ENCODE peak calls at places on chromosomes 2 and 18, in seven cellular contexts. J, U, B, E, N, Y and K are unnamed samples.

GRCh38 chr2:133342283-133342895 is 225.9 kb downstream of the NCKAP5 start:
- DNase-seq in E (no peak), Y (no peak), J (no peak), U (no peak), N (no peak), B (no peak), K (no peak)

GRCh38 chr2:68721482-68722071 is 13.0 kb upstream of the ARHGAP25 start:
- DNase-seq in U (no peak), B (peak; percentile 60), Y (no peak), N (no peak), E (peak; percentile 32), J (peak; percentile 61), K (peak; percentile 42)

GRCh38 chr18:48711651-48712486 is 173.0 kb downstream of the CTIF start:
- DNase-seq in N (no peak), Y (peak; percentile 33), B (peak; percentile 27), E (peak; percentile 12), U (no peak), J (peak; percentile 39), K (no peak)

GRCh38 chr2:64259301-64259700 is 115.1 kb upstream of the PELI1 start:
- DNase-seq in E (no peak), Y (no peak), U (no peak), N (no peak), J (no peak), B (no peak), K (no peak)

GRCh38 chr2:157685572-157685971 is 56.9 kb upstream of the ACVR1C start:
- DNase-seq in B (no peak), U (no peak), E (no peak), J (no peak), Y (no peak), N (no peak), K (no peak)

GRCh38 chr2:219385958-219386520 is 1.7 kb downstream of the DNPEP start:
- DNase-seq in N (no peak), J (no peak), U (no peak), Y (no peak), B (no peak), E (no peak), K (no peak)

GRCh38 chr2:38711558-38711957 is 39.6 kb downstream of the SRSF7 start:
- DNase-seq in Y (no peak), N (no peak), J (no peak), B (no peak), U (no peak), E (no peak), K (no peak)

GRCh38 chr2:97961534-97961933 is 34.2 kb downstream of the TMEM131 start:
- DNase-seq in Y (no peak), J (no peak), N (peak; percentile 65), E (no peak), U (no peak), B (no peak), K (peak; percentile 50)

GRCh38 chr2:180319586-180320405 is 312.7 kb upstream of the CWC22 start:
- DNase-seq in Y (no peak), U (no peak), J (no peak), N (no peak), E (no peak), B (no peak), K (no peak)

GRCh38 chr2:166417669-166418068 is 41.9 kb upstream of the SCN9A start:
- DNase-seq in B (no peak), N (no peak), E (peak; percentile 8), Y (no peak), J (peak; percentile 50), U (no peak), K (no peak)

GRCh38 chr2:99255491-99256318 is at the start of gene LYG2:
- DNase-seq in J (peak; percentile 83), Y (peak; percentile 16), B (no peak), E (no peak), N (no peak), U (no peak), K (no peak)

GRCh38 chr2:18356676-18357075 is 203.8 kb downstream of the RDH14 start:
- DNase-seq in J (no peak), Y (no peak), B (no peak), N (no peak), E (no peak), U (no peak), K (no peak)

GRCh38 chr2:32136097-32136496 is 29.6 kb upstream of the SLC30A6 start:
- DNase-seq in U (no peak), E (no peak), N (no peak), J (no peak), Y (no peak), B (no peak), K (no peak)

DNA sequence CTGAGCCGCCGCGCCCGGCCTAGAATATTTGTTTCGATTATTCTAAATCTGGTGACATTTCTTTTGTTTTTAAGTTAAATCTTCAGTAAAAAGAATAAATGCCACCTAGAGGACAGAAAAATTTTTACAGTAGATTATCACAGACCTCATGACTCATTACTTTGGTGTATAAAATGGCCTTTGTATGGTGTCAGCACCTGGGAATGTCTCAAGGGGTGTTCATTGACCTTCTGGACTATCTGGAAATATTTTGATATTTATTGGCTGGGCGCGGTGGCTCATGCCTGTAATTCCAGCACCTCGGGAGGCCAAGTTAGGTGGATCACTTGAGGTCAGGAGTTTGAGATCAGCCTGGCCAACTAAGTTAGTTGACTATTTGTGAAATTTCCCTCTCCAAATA is 30.3 kb upstream of the SLC30A6 start:
- DNase-seq in J (peak; percentile 58), Y (no peak), N (no peak), E (peak; percentile 57), U (no peak), B (peak; percentile 63), K (no peak)
- TF ChIP-seq CTCF in J (no peak), Y (peak; percentile 48), N (no peak), E (peak; percentile 41), U (peak; percentile 22), B (peak; percentile 16), K (peak; percentile 9)

GRCh38 chr18:44325903-44326650 is 354.6 kb upstream of the SETBP1 start:
- DNase-seq in N (no peak), E (peak; percentile 70), U (no peak), B (peak; percentile 78), J (peak; percentile 58), Y (peak; percentile 69), K (no peak)
- TF ChIP-seq CTCF in N (peak; percentile 47), E (peak; percentile 49), U (peak; percentile 55), B (peak; percentile 63), J (peak; percentile 69), Y (peak; percentile 59), K (peak; percentile 58)

GRCh38 chr2:53512071-53512841 is 255.3 kb upstream of the CHAC2 start:
- DNase-seq in E (no peak), Y (no peak), N (no peak), J (no peak), U (no peak), B (no peak), K (no peak)

GRCh38 chr2:53511549-53511948 is 256.1 kb upstream of the CHAC2 start:
- DNase-seq in J (no peak), Y (no peak), B (no peak), N (no peak), U (no peak), E (no peak), K (no peak)

GRCh38 chr2:53513167-53513666 is 254.4 kb upstream of the CHAC2 start:
- DNase-seq in N (no peak), Y (no peak), B (no peak), J (no peak), U (no peak), E (no peak), K (no peak)

GRCh38 chr2:53516650-53517049 is 251.0 kb upstream of the CHAC2 start:
- DNase-seq in E (no peak), B (no peak), U (no peak), J (no peak), Y (no peak), N (no peak), K (no peak)

DNA sequence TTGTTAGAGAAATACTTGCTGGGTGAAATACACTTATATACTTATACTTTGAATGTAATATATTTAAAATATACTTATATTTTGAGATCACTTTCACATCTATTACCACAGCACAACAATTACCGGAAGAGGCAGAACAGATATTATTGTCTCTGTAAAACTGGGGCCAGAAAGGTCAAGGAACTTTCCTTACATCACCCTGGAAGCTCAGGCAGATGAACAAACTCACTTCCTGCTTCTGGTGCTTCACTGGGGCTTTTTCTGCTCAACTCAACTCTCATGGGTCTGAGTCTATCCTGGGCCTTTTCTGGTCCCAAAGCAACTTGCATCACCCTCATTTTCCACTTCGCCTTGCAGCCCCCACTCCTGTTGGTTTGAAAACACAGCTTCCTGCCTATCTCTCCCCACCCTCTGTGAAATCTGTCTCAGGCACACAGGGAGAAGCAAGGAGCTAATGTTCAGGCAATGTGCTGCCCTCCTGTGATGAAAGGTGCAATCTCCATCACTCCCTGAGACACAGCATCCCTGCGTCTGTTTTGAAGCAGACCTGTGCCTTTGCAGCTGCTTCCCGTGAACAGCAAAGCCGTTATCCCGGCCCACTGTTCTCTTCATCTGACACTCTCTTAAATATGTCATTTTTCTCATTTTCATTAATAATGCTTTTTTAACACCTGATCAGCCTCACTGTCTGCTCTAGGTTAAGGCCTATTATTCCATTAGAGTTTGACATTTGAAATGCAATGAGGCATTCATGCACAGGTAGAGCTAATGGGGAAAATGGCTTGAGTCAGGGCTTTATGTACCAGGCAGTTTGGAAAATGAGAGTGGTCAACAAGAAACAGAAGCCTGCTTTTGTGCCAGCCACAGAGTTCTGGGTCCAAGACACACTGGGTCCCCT is 251.9 kb upstream of the CHAC2 start:
- DNase-seq in B (peak; percentile 6), Y (no peak), E (peak; percentile 62), N (no peak), J (no peak), U (no peak), K (no peak)
- TF ChIP-seq CTCF in B (no peak), Y (no peak), E (peak; percentile 18), N (no peak), J (no peak), U (peak; percentile 9), K (no peak)

GRCh38 chr2:179262077-179262660 is 2.5 kb downstream of the SESTD1 start:
- DNase-seq in B (no peak), N (no peak), U (no peak), J (no peak), E (no peak), Y (no peak), K (no peak)

GRCh38 chr2:179263015-179263414 is 1.6 kb downstream of the SESTD1 start:
- DNase-seq in U (no peak), N (no peak), J (peak; percentile 12), B (no peak), Y (no peak), E (no peak), K (no peak)

GRCh38 chr2:179263460-179264237 is 983 bp downstream of the SESTD1 start:
- DNase-seq in N (no peak), B (peak; percentile 37), J (peak; percentile 39), E (peak; percentile 45), U (peak; percentile 78), Y (peak; percentile 42), K (no peak)

GRCh38 chr2:179260224-179260623 is 4.4 kb downstream of the SESTD1 start:
- DNase-seq in B (no peak), E (no peak), J (no peak), N (no peak), Y (no peak), U (no peak), K (no peak)

DNA sequence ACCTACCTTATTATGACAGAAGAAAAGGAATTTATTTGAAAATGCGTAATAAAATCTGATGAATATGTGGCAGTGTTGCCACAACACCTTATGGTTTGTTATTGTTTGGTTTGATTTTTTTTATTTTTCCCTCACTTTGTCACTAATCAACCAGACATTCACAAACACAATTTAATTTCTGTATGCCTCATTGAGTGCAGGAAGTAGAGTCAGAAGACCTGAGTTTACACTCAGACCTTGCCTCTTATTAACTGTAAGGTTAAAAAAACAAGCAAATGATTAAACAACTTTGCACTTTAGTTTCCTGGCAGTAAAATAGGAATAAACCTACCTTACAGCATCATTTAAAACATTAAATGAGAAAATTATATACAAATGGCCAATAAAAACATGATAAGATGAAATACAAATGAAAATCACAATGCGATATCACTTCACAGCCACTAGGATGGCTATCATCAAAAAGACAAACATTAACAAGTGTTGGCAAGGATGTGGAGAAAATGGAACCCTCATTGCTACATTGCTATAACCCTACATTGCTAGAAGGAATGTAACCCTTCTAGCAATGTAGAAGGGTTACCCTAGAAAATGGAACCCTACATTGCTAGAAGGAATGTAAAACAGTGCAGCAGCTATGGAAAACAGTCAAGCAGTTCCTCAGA is 3.3 kb downstream of the SESTD1 start:
- DNase-seq in E (no peak), J (no peak), B (no peak), N (no peak), Y (no peak), U (no peak), K (no peak)
- TF ChIP-seq CTCF in E (no peak), J (no peak), B (no peak), N (no peak), Y (peak; percentile 37), U (no peak), K (no peak)